ENCODE peak calls at places on chromosomes 1 and 21, in ten cellular contexts. V is endothelial cell of umbilical vein, Y is upper lobe of left lung, D is prostate gland, Z is HCT116, J is GM12878, A is stomach, F is K562, Q is breast epithelium, S is esophagus muscularis mucosa. I is an unnamed sample.

GRCh38 chr1:32241011-32241763 is 5.8 kb upstream of the FAM167B start:
- DNase-seq in J (no peak), Q (peak), S (no peak), V (peak), Y (peak), D (peak), A (peak), Z (no peak), F (peak), I (no peak)

GRCh38 chr1:206467915-206468314 is 2.4 kb upstream of the IKBKE start:
- DNase-seq in D (no peak), A (peak), Y (peak), F (no peak), S (no peak), Z (no peak), Q (no peak), J (no peak), V (no peak), I (peak)

GRCh38 chr1:116375165-116375883 is 2.3 kb downstream of the ATP1A1 start:
- DNase-seq in Q (no peak), F (no peak), V (peak), Z (no peak), A (no peak), D (no peak), Y (no peak), J (no peak), S (no peak), I (no peak)

GRCh38 chr1:41823453-41823852 is 95.3 kb downstream of the HIVEP3 start:
- DNase-seq in J (no peak), Q (no peak), D (no peak), Z (no peak), V (no peak), S (no peak), Y (peak), F (no peak), A (peak), I (no peak)

GRCh38 chr1:82160036-82160435 is 359.3 kb downstream of the ADGRL2 start:
- DNase-seq in F (no peak), A (no peak), S (no peak), Y (no peak), Z (no peak), D (no peak), J (no peak), Q (no peak), V (no peak), I (no peak)

GRCh38 chr21:37827878-37828277 is 88.4 kb downstream of the KCNJ6 start:
- DNase-seq in D (no peak), Z (no peak), V (no peak), A (no peak), Y (no peak), J (no peak), S (no peak), Q (no peak), F (no peak), I (no peak)

GRCh38 chr1:31815752-31816484 is at the start of gene SPOCD1:
- DNase-seq in J (peak), Q (no peak), A (peak), Y (peak), Z (peak), D (peak), S (no peak), F (peak), V (peak), I (peak)

GRCh38 chr1:247953409-247953808 is 4.8 kb downstream of the OR2L8 start:
- DNase-seq in V (no peak), D (no peak), F (no peak), Y (no peak), Q (no peak), J (no peak), S (no peak), Z (no peak), A (no peak), I (no peak)

GRCh38 chr21:27275294-27275927 is 308.5 kb upstream of the ADAMTS5 start:
- DNase-seq in V (no peak), A (no peak), D (no peak), J (no peak), F (no peak), Y (no peak), Q (no peak), Z (no peak), S (no peak), I (peak)

GRCh38 chr1:99818063-99818699 is 32.0 kb upstream of the AGL start:
- DNase-seq in D (no peak), J (no peak), Y (no peak), Z (no peak), F (no peak), S (no peak), A (no peak), V (no peak), Q (no peak), I (no peak)

GRCh38 chr1:94033849-94034248 is 87.1 kb downstream of the ABCA4 start:
- DNase-seq in D (no peak), J (no peak), Q (no peak), A (no peak), V (peak), Y (no peak), S (no peak), F (no peak), Z (no peak), I (no peak)

GRCh38 chr1:30650038-30650958 is 73.1 kb downstream of the MATN1 start:
- DNase-seq in S (no peak), D (no peak), Y (no peak), F (no peak), J (no peak), Z (no peak), Q (no peak), V (no peak), A (no peak), I (no peak)

GRCh38 chr1:114274621-114275317 is 121.1 kb upstream of the SYT6 start:
- DNase-seq in J (no peak), F (no peak), Q (no peak), Y (no peak), Z (no peak), A (no peak), S (peak), D (no peak), V (no peak), I (no peak)

GRCh38 chr1:170618418-170618817 is 45.5 kb upstream of the PRRX1 start:
- DNase-seq in D (no peak), V (no peak), Q (no peak), F (no peak), S (no peak), Y (no peak), Z (no peak), J (no peak), A (no peak), I (no peak)

DNA sequence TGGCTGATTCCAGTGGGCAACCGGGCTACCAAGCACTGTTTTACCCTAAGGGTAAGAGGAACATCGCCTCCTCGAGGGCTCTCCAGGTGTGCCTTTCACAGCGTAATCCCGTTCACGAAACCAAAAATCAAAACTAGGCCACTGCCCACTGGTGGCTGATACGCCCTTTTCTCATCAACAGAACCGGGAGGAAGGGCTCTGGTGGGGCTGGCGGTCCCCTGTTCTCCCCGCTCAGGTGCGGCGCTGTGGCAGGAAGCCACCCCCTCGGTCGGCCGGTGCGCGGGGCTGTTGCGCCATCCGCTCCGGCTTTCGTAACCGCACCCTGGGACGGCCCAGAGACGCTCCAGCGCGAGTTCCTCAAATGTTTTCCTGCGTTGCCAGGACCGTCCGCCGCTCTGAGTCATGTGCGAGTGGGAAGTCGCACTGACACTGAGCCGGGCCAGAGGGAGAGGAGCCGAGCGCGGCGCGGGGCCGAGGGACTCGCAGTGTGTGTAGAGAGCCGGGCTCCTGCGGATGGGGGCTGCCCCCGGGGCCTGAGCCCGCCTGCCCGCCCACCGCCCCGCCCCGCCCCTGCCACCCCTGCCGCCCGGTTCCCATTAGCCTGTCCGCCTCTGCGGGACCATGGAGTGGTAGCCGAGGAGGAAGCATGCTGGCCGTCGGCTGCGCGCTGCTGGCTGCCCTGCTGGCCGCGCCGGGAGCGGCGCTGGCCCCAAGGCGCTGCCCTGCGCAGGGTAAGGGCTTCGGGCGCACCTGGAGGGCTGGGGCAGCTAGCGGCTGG is at the start of gene IL6R:
- DNase-seq in V (peak), F (peak), A (peak), Y (peak), J (no peak), Q (peak), S (peak), D (peak), Z (peak), I (peak)
- TF ChIP-seq POLR2AphosphoS5 in V (no peak), F (no peak), A (peak), Y (peak), J (no peak), Q (peak), S (peak), D (peak), Z (no peak), I (peak)

GRCh38 chr21:29258626-29259335 is 39.9 kb upstream of the BACH1 start:
- DNase-seq in Z (no peak), V (peak), Y (no peak), S (no peak), J (no peak), D (peak), Q (no peak), F (no peak), A (no peak), I (no peak)
- H3K4me3 ChIP-seq in Z (no peak), V (no peak), Y (no peak), S (no peak), J (no peak), D (no peak), Q (no peak), F (no peak), A (no peak), I (no peak)

GRCh38 chr1:3609769-3610157 is 1.5 kb downstream of the MEGF6 start:
- DNase-seq in J (no peak), A (no peak), D (no peak), F (no peak), S (no peak), Y (no peak), Q (no peak), V (no peak), Z (no peak), I (no peak)

GRCh38 chr1:3610823-3611169 is 512 bp downstream of the MEGF6 start:
- DNase-seq in Z (no peak), Q (no peak), A (no peak), S (no peak), F (no peak), Y (no peak), J (no peak), V (no peak), D (no peak), I (no peak)

GRCh38 chr1:3612123-3612522 is 815 bp upstream of the MEGF6 start:
- DNase-seq in Y (no peak), V (no peak), Q (no peak), J (no peak), D (no peak), F (no peak), Z (no peak), S (no peak), A (no peak), I (no peak)

GRCh38 chr1:3610165-3610822 is 1.0 kb downstream of the MEGF6 start:
- DNase-seq in F (no peak), Z (no peak), A (no peak), S (no peak), D (no peak), V (peak), Q (no peak), J (no peak), Y (no peak), I (peak)

DNA sequence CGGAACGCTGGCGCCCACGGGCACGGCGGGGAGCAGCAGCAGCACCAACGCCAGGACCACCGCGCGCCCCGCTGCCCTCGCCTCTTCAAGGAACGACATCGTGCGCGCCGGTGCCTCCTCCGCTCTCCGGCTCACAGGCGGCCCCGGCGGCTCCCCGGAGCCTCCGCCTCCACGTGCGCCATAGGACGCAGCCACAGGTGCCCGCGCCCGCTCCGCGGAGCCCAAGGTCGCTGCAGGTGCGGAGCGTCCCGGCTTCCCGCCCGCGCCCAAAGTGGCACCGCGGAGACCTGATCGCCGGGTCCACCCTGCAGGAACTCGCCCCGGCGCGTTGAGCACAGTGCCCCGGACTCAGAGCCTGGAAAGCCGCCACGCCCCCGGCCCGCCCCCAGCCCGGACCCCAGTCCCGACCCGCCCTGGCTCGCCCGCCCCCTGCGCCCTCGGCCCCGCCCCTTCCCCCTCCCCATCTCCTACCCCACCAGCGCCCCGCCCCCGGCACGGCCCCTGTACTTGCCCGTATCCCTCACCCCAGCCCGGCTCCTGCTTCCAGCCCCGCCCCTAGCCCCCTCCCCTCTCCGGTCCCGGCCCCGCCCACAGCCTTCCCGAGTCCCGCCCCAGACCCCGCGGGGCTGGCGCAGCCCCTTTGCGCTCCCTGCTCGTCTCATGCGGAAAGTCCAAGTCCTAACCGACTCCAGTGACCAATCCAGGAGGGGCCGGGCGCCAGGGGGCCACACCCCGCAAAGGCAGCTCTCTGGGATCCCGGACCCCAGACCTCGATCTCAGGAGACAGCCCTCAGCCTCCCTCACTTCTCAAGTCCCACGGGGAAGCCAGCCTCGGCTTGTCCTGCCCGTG is at the start of gene MEGF6:
- DNase-seq in Q (peak), F (peak), S (no peak), Z (peak), J (no peak), Y (peak), V (peak), A (peak), D (peak), I (peak)
- TF ChIP-seq POLR2AphosphoS5 in Q (no peak), F (no peak), S (no peak), Z (peak), J (no peak), Y (no peak), V (peak), A (no peak), D (no peak), I (no peak)

DNA sequence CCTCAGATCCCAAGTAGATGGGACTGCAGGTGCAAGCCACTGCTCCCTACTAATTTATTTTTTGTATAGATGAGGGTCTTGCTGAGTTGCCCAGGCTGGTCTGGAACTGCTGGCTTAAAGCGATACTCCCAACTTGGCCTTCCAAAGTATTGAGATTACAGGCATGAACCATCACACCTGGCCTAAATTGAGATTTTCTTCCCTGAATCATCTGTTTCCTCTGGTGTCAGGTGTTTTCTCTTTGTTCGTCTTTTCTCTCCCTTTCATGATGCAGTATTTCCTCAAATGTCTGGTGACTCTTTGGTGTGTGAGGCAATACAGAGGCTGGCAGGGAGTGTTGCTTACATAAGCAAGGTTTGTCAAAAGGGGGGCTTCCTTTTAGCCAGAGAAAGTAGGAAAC is 27.6 kb downstream of the CLDN14 start:
- DNase-seq in F (no peak), D (no peak), Q (no peak), Y (no peak), S (no peak), J (no peak), Z (no peak), V (peak), A (no peak), I (no peak)
- H3K4me3 ChIP-seq in F (no peak), D (no peak), Q (no peak), Y (no peak), S (no peak), J (no peak), Z (no peak), V (no peak), A (no peak), I (no peak)

DNA sequence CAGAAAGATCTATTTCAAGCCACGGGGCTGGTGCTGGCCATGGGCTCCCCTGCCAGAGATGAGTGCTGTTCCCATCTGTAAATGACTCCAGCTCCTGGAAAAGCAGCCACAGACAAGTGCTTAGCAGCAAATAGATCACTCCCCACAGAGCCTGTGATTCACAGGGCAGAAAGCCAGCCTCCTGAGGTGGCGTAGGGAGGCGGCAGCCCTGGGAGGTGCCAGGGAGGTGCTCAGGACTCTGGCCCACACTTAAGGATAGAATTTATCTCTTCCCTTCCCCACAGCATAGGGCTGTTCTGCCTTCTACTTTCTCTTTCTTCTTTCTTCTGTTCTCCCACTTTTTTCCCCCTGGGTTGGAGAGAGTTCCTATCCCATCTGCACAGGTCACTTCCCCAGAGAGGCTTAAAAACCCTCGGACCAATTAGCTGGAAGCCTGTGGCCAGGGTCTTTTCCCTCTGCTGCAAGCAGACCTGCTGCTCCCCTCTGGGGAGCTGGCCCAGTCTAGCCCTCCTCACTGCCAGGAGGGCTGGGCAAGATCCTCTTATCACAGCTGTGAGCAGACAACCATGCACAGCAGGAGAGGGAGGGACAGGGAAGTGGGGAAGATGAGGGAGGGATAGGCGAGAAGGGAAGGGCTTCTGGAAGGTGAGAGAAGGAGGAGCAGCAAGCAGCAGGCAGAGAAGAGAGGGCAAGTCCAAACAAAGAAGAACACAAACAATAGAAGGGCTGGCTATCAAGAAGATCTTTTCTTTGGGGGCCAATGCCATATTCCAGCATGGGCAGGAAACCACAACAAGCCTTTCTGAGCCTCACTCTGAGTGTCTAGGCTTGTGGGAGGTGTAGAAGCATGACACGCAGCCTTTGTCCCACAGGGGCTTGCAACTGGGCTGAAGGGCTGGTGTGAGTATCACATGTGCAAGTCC is 41.0 kb downstream of the KCND3 start:
- DNase-seq in Q (peak), S (no peak), J (no peak), V (no peak), F (no peak), A (no peak), Y (no peak), Z (no peak), D (peak), I (no peak)
- TF ChIP-seq POLR2AphosphoS5 in Q (no peak), S (peak), J (no peak), V (no peak), F (no peak), A (no peak), Y (no peak), Z (no peak), D (peak), I (no peak)

GRCh38 chr1:2044510-2045319 is 5.5 kb upstream of the PRKCZ start:
- DNase-seq in D (peak), Y (peak), F (peak), S (no peak), A (peak), Z (no peak), Q (peak), V (peak), J (no peak), I (peak)

GRCh38 chr1:2046953-2047748 is 3.1 kb upstream of the PRKCZ start:
- DNase-seq in Z (no peak), V (no peak), F (no peak), A (no peak), J (no peak), D (no peak), Q (no peak), Y (no peak), S (no peak), I (no peak)

GRCh38 chr1:2046225-2046917 is 3.8 kb upstream of the PRKCZ start:
- DNase-seq in S (no peak), D (peak), Y (peak), V (peak), Q (peak), F (peak), J (no peak), A (peak), Z (peak), I (peak)

GRCh38 chr1:2043886-2044285 is 6.3 kb upstream of the PRKCZ start:
- DNase-seq in F (no peak), Q (no peak), D (no peak), Z (no peak), J (no peak), S (no peak), Y (no peak), V (no peak), A (no peak), I (no peak)

GRCh38 chr1:2045468-2046224 is 4.6 kb upstream of the PRKCZ start:
- DNase-seq in Y (no peak), Q (no peak), S (no peak), V (peak), A (no peak), Z (no peak), D (no peak), J (no peak), F (no peak), I (no peak)
- H3K4me3 ChIP-seq in Y (no peak), Q (no peak), S (no peak), V (no peak), A (no peak), Z (no peak), D (no peak), J (no peak), F (no peak), I (no peak)

GRCh38 chr1:119711804-119712341 is at the start of gene PHGDH:
- DNase-seq in F (peak), Q (peak), J (peak), A (peak), Z (peak), V (peak), D (peak), S (no peak), Y (peak), I (peak)

GRCh38 chr1:119713039-119713537 is 1.4 kb downstream of the PHGDH start:
- DNase-seq in J (no peak), V (no peak), D (peak), A (no peak), Q (no peak), S (peak), Z (no peak), F (no peak), Y (no peak), I (peak)

GRCh38 chr1:119714583-119714982 is 2.8 kb downstream of the PHGDH start:
- DNase-seq in A (no peak), V (no peak), Y (no peak), Z (no peak), Q (no peak), F (no peak), J (no peak), D (no peak), S (peak), I (peak)

GRCh38 chr1:119713538-119714456 is 2.1 kb downstream of the PHGDH start:
- DNase-seq in J (no peak), Q (no peak), Z (no peak), D (no peak), V (no peak), Y (no peak), F (no peak), S (peak), A (no peak), I (peak)

GRCh38 chr1:119712342-119713038 is 756 bp downstream of the PHGDH start:
- DNase-seq in V (peak), Q (peak), J (no peak), S (peak), A (peak), D (peak), F (peak), Y (peak), Z (peak), I (peak)
- TF ChIP-seq POLR2AphosphoS5 in V (no peak), Q (no peak), J (no peak), S (peak), A (no peak), D (no peak), F (no peak), Y (no peak), Z (peak), I (no peak)

I was measured in HL-60.